ENCODE peak calls at places on chromosomes 6 and 20, in nine cellular contexts. One of them, this sample, is unnamed.

GRCh38 chr6:135535989-135536414 is 38.5 kb upstream of the AHI1 start:
- DNase-seq in astrocyte of the spinal cord: peak
- DNase-seq in GM04504: peak
- DNase-seq in Karpas-422: peak
- DNase-seq in DMS 273 treated with DMSO at 0.1 percent for 48 hours: no peak
- DNase-seq in activated naive CD4-positive, alpha-beta T cell: no peak
- DNase-seq in caudate nucleus: no peak
- DNase-seq in activated CD4-positive, alpha-beta T cell treated with anti-CD3 and anti-CD28 coated beads, Interleukin-2, amount 50 U/mL, for 24 hours: peak
- DNase-seq in naive B cell: peak
- DNase-seq in this sample: no peak

GRCh38 chr20:45336530-45337366 is 11.5 kb downstream of the SDC4 start:
- DNase-seq in astrocyte of the spinal cord: peak
- DNase-seq in GM04504: peak
- DNase-seq in Karpas-422: no peak
- DNase-seq in DMS 273 treated with DMSO at 0.1 percent for 48 hours: no peak
- DNase-seq in activated naive CD4-positive, alpha-beta T cell: no peak
- DNase-seq in caudate nucleus: no peak
- DNase-seq in activated CD4-positive, alpha-beta T cell treated with anti-CD3 and anti-CD28 coated beads, Interleukin-2, amount 50 U/mL, for 24 hours: no peak
- DNase-seq in naive B cell: no peak
- DNase-seq in this sample: no peak

GRCh38 chr6:132570221-132570777 is at the start of gene TAAR6:
- DNase-seq in astrocyte of the spinal cord: no peak
- DNase-seq in GM04504: no peak
- DNase-seq in Karpas-422: no peak
- DNase-seq in DMS 273 treated with DMSO at 0.1 percent for 48 hours: no peak
- DNase-seq in activated naive CD4-positive, alpha-beta T cell: no peak
- DNase-seq in caudate nucleus: no peak
- DNase-seq in activated CD4-positive, alpha-beta T cell treated with anti-CD3 and anti-CD28 coated beads, Interleukin-2, amount 50 U/mL, for 24 hours: no peak
- DNase-seq in naive B cell: no peak
- DNase-seq in this sample: no peak

GRCh38 chr6:81003156-81003555 is 749.3 kb downstream of the TENT5A start:
- DNase-seq in astrocyte of the spinal cord: no peak
- DNase-seq in GM04504: peak
- DNase-seq in Karpas-422: no peak
- DNase-seq in DMS 273 treated with DMSO at 0.1 percent for 48 hours: no peak
- DNase-seq in activated naive CD4-positive, alpha-beta T cell: no peak
- DNase-seq in caudate nucleus: no peak
- DNase-seq in activated CD4-positive, alpha-beta T cell treated with anti-CD3 and anti-CD28 coated beads, Interleukin-2, amount 50 U/mL, for 24 hours: no peak
- DNase-seq in naive B cell: no peak
- DNase-seq in this sample: no peak

GRCh38 chr6:69696273-69696672 is 100.5 kb downstream of the LMBRD1 start:
- DNase-seq in astrocyte of the spinal cord: peak
- DNase-seq in GM04504: no peak
- DNase-seq in Karpas-422: no peak
- DNase-seq in DMS 273 treated with DMSO at 0.1 percent for 48 hours: no peak
- DNase-seq in activated naive CD4-positive, alpha-beta T cell: no peak
- DNase-seq in caudate nucleus: no peak
- DNase-seq in activated CD4-positive, alpha-beta T cell treated with anti-CD3 and anti-CD28 coated beads, Interleukin-2, amount 50 U/mL, for 24 hours: no peak
- DNase-seq in naive B cell: no peak
- DNase-seq in this sample: no peak

GRCh38 chr6:28206527-28207243 is 18.4 kb upstream of the ZSCAN9 start:
- DNase-seq in astrocyte of the spinal cord: no peak
- DNase-seq in GM04504: no peak
- DNase-seq in Karpas-422: no peak
- DNase-seq in DMS 273 treated with DMSO at 0.1 percent for 48 hours: no peak
- DNase-seq in activated naive CD4-positive, alpha-beta T cell: no peak
- DNase-seq in caudate nucleus: no peak
- DNase-seq in activated CD4-positive, alpha-beta T cell treated with anti-CD3 and anti-CD28 coated beads, Interleukin-2, amount 50 U/mL, for 24 hours: no peak
- DNase-seq in naive B cell: no peak
- DNase-seq in this sample: no peak

GRCh38 chr6:30071081-30071818 is 4.3 kb downstream of the PPP1R11 start:
- DNase-seq in astrocyte of the spinal cord: peak
- DNase-seq in GM04504: no peak
- DNase-seq in Karpas-422: no peak
- DNase-seq in DMS 273 treated with DMSO at 0.1 percent for 48 hours: no peak
- DNase-seq in activated naive CD4-positive, alpha-beta T cell: no peak
- DNase-seq in caudate nucleus: no peak
- DNase-seq in activated CD4-positive, alpha-beta T cell treated with anti-CD3 and anti-CD28 coated beads, Interleukin-2, amount 50 U/mL, for 24 hours: no peak
- DNase-seq in naive B cell: no peak
- DNase-seq in this sample: no peak

GRCh38 chr6:148235446-148235845 is 107.2 kb upstream of the SASH1 start:
- DNase-seq in astrocyte of the spinal cord: peak
- DNase-seq in GM04504: no peak
- DNase-seq in Karpas-422: no peak
- DNase-seq in DMS 273 treated with DMSO at 0.1 percent for 48 hours: no peak
- DNase-seq in activated naive CD4-positive, alpha-beta T cell: no peak
- DNase-seq in caudate nucleus: no peak
- DNase-seq in activated CD4-positive, alpha-beta T cell treated with anti-CD3 and anti-CD28 coated beads, Interleukin-2, amount 50 U/mL, for 24 hours: no peak
- DNase-seq in naive B cell: no peak
- DNase-seq in this sample: no peak

GRCh38 chr20:20593447-20594170 is 118.8 kb downstream of the RALGAPA2 start:
- DNase-seq in astrocyte of the spinal cord: peak
- DNase-seq in GM04504: peak
- DNase-seq in Karpas-422: peak
- DNase-seq in DMS 273 treated with DMSO at 0.1 percent for 48 hours: peak
- DNase-seq in activated naive CD4-positive, alpha-beta T cell: no peak
- DNase-seq in caudate nucleus: no peak
- DNase-seq in activated CD4-positive, alpha-beta T cell treated with anti-CD3 and anti-CD28 coated beads, Interleukin-2, amount 50 U/mL, for 24 hours: no peak
- DNase-seq in naive B cell: no peak
- DNase-seq in this sample: peak

GRCh38 chr20:19628570-19629134 is 129.4 kb upstream of the RIN2 start:
- DNase-seq in astrocyte of the spinal cord: peak
- DNase-seq in GM04504: peak
- DNase-seq in Karpas-422: peak
- DNase-seq in DMS 273 treated with DMSO at 0.1 percent for 48 hours: peak
- DNase-seq in activated naive CD4-positive, alpha-beta T cell: no peak
- DNase-seq in caudate nucleus: no peak
- DNase-seq in activated CD4-positive, alpha-beta T cell treated with anti-CD3 and anti-CD28 coated beads, Interleukin-2, amount 50 U/mL, for 24 hours: peak
- DNase-seq in naive B cell: peak
- DNase-seq in this sample: peak

GRCh38 chr6:96991618-96992355 is 67.3 kb downstream of the KLHL32 start:
- DNase-seq in astrocyte of the spinal cord: no peak
- DNase-seq in GM04504: no peak
- DNase-seq in Karpas-422: no peak
- DNase-seq in DMS 273 treated with DMSO at 0.1 percent for 48 hours: no peak
- DNase-seq in activated naive CD4-positive, alpha-beta T cell: no peak
- DNase-seq in caudate nucleus: no peak
- DNase-seq in activated CD4-positive, alpha-beta T cell treated with anti-CD3 and anti-CD28 coated beads, Interleukin-2, amount 50 U/mL, for 24 hours: no peak
- DNase-seq in naive B cell: no peak
- DNase-seq in this sample: no peak

GRCh38 chr6:53109612-53110011 is 39.0 kb downstream of the GCM1 start:
- DNase-seq in astrocyte of the spinal cord: no peak
- DNase-seq in GM04504: no peak
- DNase-seq in Karpas-422: no peak
- DNase-seq in DMS 273 treated with DMSO at 0.1 percent for 48 hours: no peak
- DNase-seq in activated naive CD4-positive, alpha-beta T cell: no peak
- DNase-seq in caudate nucleus: no peak
- DNase-seq in activated CD4-positive, alpha-beta T cell treated with anti-CD3 and anti-CD28 coated beads, Interleukin-2, amount 50 U/mL, for 24 hours: no peak
- DNase-seq in naive B cell: no peak
- DNase-seq in this sample: no peak

GRCh38 chr20:45098096-45098773 is 2.7 kb downstream of the KCNS1 start:
- DNase-seq in astrocyte of the spinal cord: peak
- DNase-seq in GM04504: no peak
- DNase-seq in Karpas-422: no peak
- DNase-seq in DMS 273 treated with DMSO at 0.1 percent for 48 hours: no peak
- DNase-seq in activated naive CD4-positive, alpha-beta T cell: no peak
- DNase-seq in caudate nucleus: no peak
- DNase-seq in activated CD4-positive, alpha-beta T cell treated with anti-CD3 and anti-CD28 coated beads, Interleukin-2, amount 50 U/mL, for 24 hours: no peak
- DNase-seq in naive B cell: no peak
- DNase-seq in this sample: peak

GRCh38 chr20:34222208-34222607 is 19.0 kb upstream of the ASIP start:
- DNase-seq in astrocyte of the spinal cord: peak
- DNase-seq in GM04504: peak
- DNase-seq in Karpas-422: no peak
- DNase-seq in DMS 273 treated with DMSO at 0.1 percent for 48 hours: no peak
- DNase-seq in activated naive CD4-positive, alpha-beta T cell: no peak
- DNase-seq in caudate nucleus: no peak
- DNase-seq in activated CD4-positive, alpha-beta T cell treated with anti-CD3 and anti-CD28 coated beads, Interleukin-2, amount 50 U/mL, for 24 hours: no peak
- DNase-seq in naive B cell: no peak
- DNase-seq in this sample: peak

GRCh38 chr6:24908555-24908954 is 27.2 kb downstream of the RIPOR2 start:
- DNase-seq in astrocyte of the spinal cord: no peak
- DNase-seq in GM04504: peak
- DNase-seq in Karpas-422: no peak
- DNase-seq in DMS 273 treated with DMSO at 0.1 percent for 48 hours: no peak
- DNase-seq in activated naive CD4-positive, alpha-beta T cell: no peak
- DNase-seq in caudate nucleus: no peak
- DNase-seq in activated CD4-positive, alpha-beta T cell treated with anti-CD3 and anti-CD28 coated beads, Interleukin-2, amount 50 U/mL, for 24 hours: no peak
- DNase-seq in naive B cell: no peak
- DNase-seq in this sample: no peak

GRCh38 chr6:83442752-83443151 is 11.9 kb upstream of the ME1 start:
- DNase-seq in astrocyte of the spinal cord: peak
- DNase-seq in GM04504: no peak
- DNase-seq in Karpas-422: no peak
- DNase-seq in DMS 273 treated with DMSO at 0.1 percent for 48 hours: no peak
- DNase-seq in activated naive CD4-positive, alpha-beta T cell: no peak
- DNase-seq in caudate nucleus: no peak
- DNase-seq in activated CD4-positive, alpha-beta T cell treated with anti-CD3 and anti-CD28 coated beads, Interleukin-2, amount 50 U/mL, for 24 hours: no peak
- DNase-seq in naive B cell: no peak
- DNase-seq in this sample: peak

GRCh38 chr20:55415567-55416142 is 589.7 kb downstream of the CBLN4 start:
- DNase-seq in astrocyte of the spinal cord: no peak
- DNase-seq in GM04504: no peak
- DNase-seq in Karpas-422: peak
- DNase-seq in DMS 273 treated with DMSO at 0.1 percent for 48 hours: no peak
- DNase-seq in activated naive CD4-positive, alpha-beta T cell: no peak
- DNase-seq in caudate nucleus: no peak
- DNase-seq in activated CD4-positive, alpha-beta T cell treated with anti-CD3 and anti-CD28 coated beads, Interleukin-2, amount 50 U/mL, for 24 hours: no peak
- DNase-seq in naive B cell: no peak
- DNase-seq in this sample: no peak

GRCh38 chr6:5439749-5440148 is 178.4 kb downstream of the FARS2 start:
- DNase-seq in astrocyte of the spinal cord: no peak
- DNase-seq in GM04504: no peak
- DNase-seq in Karpas-422: no peak
- DNase-seq in DMS 273 treated with DMSO at 0.1 percent for 48 hours: no peak
- DNase-seq in activated naive CD4-positive, alpha-beta T cell: no peak
- DNase-seq in caudate nucleus: no peak
- DNase-seq in activated CD4-positive, alpha-beta T cell treated with anti-CD3 and anti-CD28 coated beads, Interleukin-2, amount 50 U/mL, for 24 hours: no peak
- DNase-seq in naive B cell: no peak
- DNase-seq in this sample: no peak

GRCh38 chr6:40398810-40399477 is 188.2 kb downstream of the LRFN2 start:
- DNase-seq in astrocyte of the spinal cord: no peak
- DNase-seq in GM04504: no peak
- DNase-seq in Karpas-422: no peak
- DNase-seq in DMS 273 treated with DMSO at 0.1 percent for 48 hours: no peak
- DNase-seq in activated naive CD4-positive, alpha-beta T cell: no peak
- DNase-seq in caudate nucleus: no peak
- DNase-seq in activated CD4-positive, alpha-beta T cell treated with anti-CD3 and anti-CD28 coated beads, Interleukin-2, amount 50 U/mL, for 24 hours: no peak
- DNase-seq in naive B cell: no peak
- DNase-seq in this sample: no peak

GRCh38 chr6:167094820-167095637 is 27.9 kb upstream of the CCR6 start:
- DNase-seq in astrocyte of the spinal cord: no peak
- DNase-seq in GM04504: no peak
- DNase-seq in Karpas-422: peak
- DNase-seq in DMS 273 treated with DMSO at 0.1 percent for 48 hours: no peak
- DNase-seq in activated naive CD4-positive, alpha-beta T cell: no peak
- DNase-seq in caudate nucleus: no peak
- DNase-seq in activated CD4-positive, alpha-beta T cell treated with anti-CD3 and anti-CD28 coated beads, Interleukin-2, amount 50 U/mL, for 24 hours: no peak
- DNase-seq in naive B cell: peak
- DNase-seq in this sample: no peak

GRCh38 chr6:8439601-8440268 is 4.4 kb upstream of the SLC35B3 start:
- DNase-seq in astrocyte of the spinal cord: no peak
- DNase-seq in GM04504: no peak
- DNase-seq in Karpas-422: no peak
- DNase-seq in DMS 273 treated with DMSO at 0.1 percent for 48 hours: no peak
- DNase-seq in activated naive CD4-positive, alpha-beta T cell: no peak
- DNase-seq in caudate nucleus: no peak
- DNase-seq in activated CD4-positive, alpha-beta T cell treated with anti-CD3 and anti-CD28 coated beads, Interleukin-2, amount 50 U/mL, for 24 hours: no peak
- DNase-seq in naive B cell: no peak
- DNase-seq in this sample: no peak

GRCh38 chr6:82017773-82018172 is 229.8 kb downstream of the IBTK start:
- DNase-seq in astrocyte of the spinal cord: no peak
- DNase-seq in GM04504: no peak
- DNase-seq in Karpas-422: no peak
- DNase-seq in DMS 273 treated with DMSO at 0.1 percent for 48 hours: no peak
- DNase-seq in activated naive CD4-positive, alpha-beta T cell: no peak
- DNase-seq in caudate nucleus: no peak
- DNase-seq in activated CD4-positive, alpha-beta T cell treated with anti-CD3 and anti-CD28 coated beads, Interleukin-2, amount 50 U/mL, for 24 hours: no peak
- DNase-seq in naive B cell: no peak
- DNase-seq in this sample: no peak

GRCh38 chr20:7859371-7859802 is 80.9 kb downstream of the HAO1 start:
- DNase-seq in astrocyte of the spinal cord: peak
- DNase-seq in GM04504: no peak
- DNase-seq in Karpas-422: peak
- DNase-seq in DMS 273 treated with DMSO at 0.1 percent for 48 hours: peak
- DNase-seq in activated naive CD4-positive, alpha-beta T cell: no peak
- DNase-seq in caudate nucleus: no peak
- DNase-seq in activated CD4-positive, alpha-beta T cell treated with anti-CD3 and anti-CD28 coated beads, Interleukin-2, amount 50 U/mL, for 24 hours: no peak
- DNase-seq in naive B cell: no peak
- DNase-seq in this sample: peak

GRCh38 chr6:47854996-47855395 is 73.2 kb downstream of the OPN5 start:
- DNase-seq in astrocyte of the spinal cord: no peak
- DNase-seq in GM04504: no peak
- DNase-seq in Karpas-422: no peak
- DNase-seq in DMS 273 treated with DMSO at 0.1 percent for 48 hours: no peak
- DNase-seq in activated naive CD4-positive, alpha-beta T cell: no peak
- DNase-seq in caudate nucleus: no peak
- DNase-seq in activated CD4-positive, alpha-beta T cell treated with anti-CD3 and anti-CD28 coated beads, Interleukin-2, amount 50 U/mL, for 24 hours: no peak
- DNase-seq in naive B cell: no peak
- DNase-seq in this sample: no peak

GRCh38 chr20:10832146-10832545 is 158.3 kb upstream of the JAG1 start:
- DNase-seq in astrocyte of the spinal cord: no peak
- DNase-seq in GM04504: no peak
- DNase-seq in Karpas-422: no peak
- DNase-seq in DMS 273 treated with DMSO at 0.1 percent for 48 hours: no peak
- DNase-seq in activated naive CD4-positive, alpha-beta T cell: no peak
- DNase-seq in caudate nucleus: no peak
- DNase-seq in activated CD4-positive, alpha-beta T cell treated with anti-CD3 and anti-CD28 coated beads, Interleukin-2, amount 50 U/mL, for 24 hours: no peak
- DNase-seq in naive B cell: no peak
- DNase-seq in this sample: no peak

This sample was measured in HL-60.